ENCODE peak calls at places on chromosome 17, in seven cellular contexts. E is tibial artery, W is adrenal gland, H is right atrium auricular region, V is OCI-LY7, T is thoracic aorta, Y is cardiac muscle cell. J is an unnamed sample.

GRCh38 chr17:45149669-45150603 is 1.7 kb downstream of the HEXIM1 start:
- DNase-seq in E (peak), W (peak), H (peak), V (peak), T (no peak), Y (peak), J (peak)

GRCh38 chr17:68624381-68624780 is 23.2 kb upstream of the FAM20A start:
- DNase-seq in E (no peak), W (no peak), H (no peak), V (no peak), T (no peak), Y (no peak), J (no peak)

GRCh38 chr17:81315170-81315884 is 20.2 kb upstream of the SLC38A10 start:
- DNase-seq in E (no peak), W (no peak), H (no peak), V (no peak), T (no peak), Y (no peak), J (no peak)

GRCh38 chr17:1724869-1725641 is 551 bp downstream of the WDR81 start:
- DNase-seq in E (peak), W (no peak), H (no peak), V (no peak), T (no peak), Y (no peak), J (peak)

GRCh38 chr17:4368341-4368740 is 1.9 kb upstream of the UBE2G1 start:
- DNase-seq in E (no peak), W (no peak), H (no peak), V (peak), T (no peak), Y (no peak), J (no peak)

GRCh38 chr17:42408076-42408475 is 15.0 kb downstream of the CAVIN1 start:
- DNase-seq in E (no peak), W (no peak), H (no peak), V (no peak), T (no peak), Y (peak), J (no peak)

GRCh38 chr17:52297230-52298010 is 138.9 kb upstream of the CA10 start:
- DNase-seq in E (no peak), W (no peak), H (no peak), V (no peak), T (no peak), Y (no peak), J (no peak)

GRCh38 chr17:13410874-13411273 is 190.9 kb downstream of the HS3ST3A1 start:
- DNase-seq in E (no peak), W (peak), H (no peak), V (no peak), T (no peak), Y (peak), J (no peak)

GRCh38 chr17:13940858-13941665 is 128.2 kb upstream of the COX10 start:
- DNase-seq in E (no peak), W (peak), H (no peak), V (no peak), T (no peak), Y (no peak), J (no peak)

GRCh38 chr17:5225668-5226457 is 8.8 kb downstream of the SCIMP start:
- DNase-seq in E (no peak), W (no peak), H (no peak), V (no peak), T (no peak), Y (no peak), J (no peak)

GRCh38 chr17:58330997-58331814 is 2.6 kb upstream of the TSPOAP1 start:
- DNase-seq in E (no peak), W (no peak), H (no peak), V (peak), T (no peak), Y (no peak), J (no peak)

GRCh38 chr17:60079401-60079861 is 710 bp upstream of the HEATR6 start:
- DNase-seq in E (no peak), W (peak), H (no peak), V (no peak), T (no peak), Y (peak), J (no peak)

GRCh38 chr17:57832711-57833596 is 16.9 kb downstream of the MRPS23 start:
- DNase-seq in E (peak), W (peak), H (peak), V (peak), T (peak), Y (peak), J (peak)

GRCh38 chr17:65176646-65177409 is 39.7 kb downstream of the RGS9 start:
- DNase-seq in E (no peak), W (no peak), H (no peak), V (no peak), T (no peak), Y (no peak), J (no peak)

GRCh38 chr17:17180141-17180603 is 26.0 kb downstream of the PLD6 start:
- DNase-seq in E (no peak), W (no peak), H (no peak), V (no peak), T (no peak), Y (no peak), J (no peak)

GRCh38 chr17:19713462-19713861 is 2.9 kb downstream of the SLC47A2 start:
- DNase-seq in E (no peak), W (no peak), H (no peak), V (no peak), T (no peak), Y (no peak), J (no peak)

GRCh38 chr17:42183741-42184711 is 1.2 kb downstream of the HCRT start:
- DNase-seq in E (peak), W (peak), H (no peak), V (peak), T (no peak), Y (peak), J (peak)

GRCh38 chr17:4440021-4440420 is 6.3 kb downstream of the SPNS3 start:
- DNase-seq in E (no peak), W (no peak), H (no peak), V (no peak), T (no peak), Y (no peak), J (no peak)

GRCh38 chr17:19708431-19709175 is 7.8 kb downstream of the SLC47A2 start:
- DNase-seq in E (no peak), W (no peak), H (peak), V (no peak), T (no peak), Y (no peak), J (no peak)

GRCh38 chr17:13016881-13017622 is 775 bp downstream of the ELAC2 start:
- DNase-seq in E (no peak), W (peak), H (no peak), V (no peak), T (no peak), Y (peak), J (no peak)

GRCh38 chr17:73211745-73212144 is 18.9 kb downstream of the COG1 start:
- DNase-seq in E (no peak), W (no peak), H (no peak), V (no peak), T (no peak), Y (peak), J (no peak)

GRCh38 chr17:80395402-80396151 is 19.4 kb upstream of the ENDOV start:
- DNase-seq in E (peak), W (peak), H (no peak), V (no peak), T (no peak), Y (no peak), J (no peak)

DNA sequence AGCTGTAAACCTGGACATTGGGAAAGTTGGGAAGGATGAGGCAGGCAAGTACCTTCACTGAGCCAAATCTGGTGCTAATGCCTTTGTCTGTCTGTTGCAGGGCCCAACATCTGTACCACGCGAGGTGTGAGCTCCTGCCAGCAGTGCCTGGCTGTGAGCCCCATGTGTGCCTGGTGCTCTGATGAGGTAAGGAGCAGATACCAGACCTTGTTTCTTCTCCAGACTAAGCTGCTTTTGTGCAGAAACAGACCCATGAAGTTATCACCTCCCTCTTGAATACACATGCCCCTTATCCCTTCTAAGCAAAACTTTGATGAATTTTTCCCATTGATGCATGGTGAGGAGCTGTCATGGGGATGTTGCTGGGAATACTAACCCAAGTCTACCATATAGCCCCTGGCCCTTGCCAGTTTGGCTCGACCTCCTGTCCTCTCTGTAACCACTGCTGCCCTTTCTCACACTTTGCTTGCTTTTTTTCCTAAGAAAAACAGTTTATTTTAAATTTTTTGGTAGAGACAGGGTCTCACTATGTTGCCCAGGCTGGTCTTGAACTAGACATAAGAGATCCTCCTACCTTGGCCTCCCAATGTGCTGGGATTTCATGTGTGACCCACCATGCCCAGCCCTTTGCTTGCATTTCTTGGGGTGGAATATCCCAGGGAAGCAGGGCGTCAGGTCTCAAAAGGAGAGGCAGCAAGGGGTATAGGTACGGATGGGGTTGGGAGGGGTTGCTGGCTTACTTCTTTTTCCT is 20.9 kb downstream of the ITGB3 start:
- DNase-seq in E (no peak), W (no peak), H (no peak), V (no peak), T (no peak), Y (no peak), J (no peak)
- H3K27ac ChIP-seq in E (peak), W (no peak), H (peak), V (no peak), T (peak), Y (peak), J (peak)

DNA sequence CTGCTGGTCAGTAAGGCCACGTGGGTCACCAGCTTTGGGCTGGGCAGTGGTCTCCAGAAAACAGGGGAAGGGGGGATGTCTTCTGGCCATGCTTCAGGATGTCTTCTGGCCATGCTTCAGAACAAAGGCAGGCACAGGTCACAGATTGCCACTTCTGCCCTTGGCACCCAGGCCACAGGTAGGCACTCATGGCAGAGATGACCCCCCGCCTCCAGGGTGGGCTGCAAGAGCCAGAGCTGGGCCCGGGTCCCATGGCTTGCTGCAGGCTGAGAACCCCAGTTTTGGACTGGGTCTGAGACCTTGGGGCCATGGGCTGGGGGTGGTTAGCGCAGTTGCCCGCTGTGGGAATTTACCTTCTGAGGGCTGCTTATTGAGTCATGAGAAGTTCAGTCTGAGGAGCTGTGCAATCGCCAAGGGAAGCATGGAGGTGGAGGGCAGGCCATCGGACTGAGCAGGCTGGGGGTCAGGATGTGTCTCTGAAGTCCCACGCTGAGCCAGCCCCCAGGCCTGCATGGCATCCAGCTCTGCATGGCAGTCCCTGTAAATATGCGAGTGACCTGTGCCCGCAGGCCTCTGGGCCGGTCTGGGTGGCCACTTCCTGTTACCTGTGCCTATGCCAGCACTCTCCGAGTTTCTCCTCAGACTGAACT is 1.6 kb downstream of the ANKRD13B start:
- DNase-seq in E (no peak), W (peak), H (no peak), V (no peak), T (no peak), Y (no peak), J (peak)
- TF ChIP-seq CTCF in E (no peak), W (no peak), H (no peak), V (peak), T (no peak), Y (no peak), J (no peak)

DNA sequence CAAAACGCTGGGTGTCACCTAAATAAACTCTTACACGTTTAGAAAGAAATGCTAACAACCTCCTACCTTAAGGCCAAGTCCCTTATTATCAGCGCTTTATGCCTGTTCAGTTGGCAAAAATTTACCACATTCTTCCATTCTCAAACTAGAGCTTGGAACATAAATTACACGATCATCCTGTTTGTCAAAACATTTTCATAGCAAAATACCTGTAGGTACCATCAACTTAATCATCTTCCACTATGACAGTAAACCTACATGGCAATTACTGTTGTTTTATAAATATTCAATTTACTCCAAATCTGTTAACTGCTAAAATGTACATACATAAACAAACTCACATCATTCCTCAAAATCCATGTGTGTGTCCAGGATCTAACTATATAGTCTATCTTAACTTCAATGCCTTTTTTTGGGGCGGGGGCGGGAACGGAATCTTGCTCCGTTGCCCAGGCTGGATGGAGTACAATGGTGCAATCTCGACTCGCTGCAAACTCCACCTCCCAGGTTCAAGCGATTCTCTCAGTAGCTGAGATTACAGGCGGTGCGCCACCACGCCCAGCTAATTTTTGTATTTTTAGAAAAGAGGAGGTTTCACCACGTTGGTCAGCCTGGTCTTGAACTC is 4.5 kb downstream of the RPL23 start:
- DNase-seq in E (no peak), W (no peak), H (no peak), V (no peak), T (no peak), Y (no peak), J (no peak)
- H3K27ac ChIP-seq in E (no peak), W (no peak), H (no peak), V (no peak), T (no peak), Y (no peak), J (no peak)

DNA sequence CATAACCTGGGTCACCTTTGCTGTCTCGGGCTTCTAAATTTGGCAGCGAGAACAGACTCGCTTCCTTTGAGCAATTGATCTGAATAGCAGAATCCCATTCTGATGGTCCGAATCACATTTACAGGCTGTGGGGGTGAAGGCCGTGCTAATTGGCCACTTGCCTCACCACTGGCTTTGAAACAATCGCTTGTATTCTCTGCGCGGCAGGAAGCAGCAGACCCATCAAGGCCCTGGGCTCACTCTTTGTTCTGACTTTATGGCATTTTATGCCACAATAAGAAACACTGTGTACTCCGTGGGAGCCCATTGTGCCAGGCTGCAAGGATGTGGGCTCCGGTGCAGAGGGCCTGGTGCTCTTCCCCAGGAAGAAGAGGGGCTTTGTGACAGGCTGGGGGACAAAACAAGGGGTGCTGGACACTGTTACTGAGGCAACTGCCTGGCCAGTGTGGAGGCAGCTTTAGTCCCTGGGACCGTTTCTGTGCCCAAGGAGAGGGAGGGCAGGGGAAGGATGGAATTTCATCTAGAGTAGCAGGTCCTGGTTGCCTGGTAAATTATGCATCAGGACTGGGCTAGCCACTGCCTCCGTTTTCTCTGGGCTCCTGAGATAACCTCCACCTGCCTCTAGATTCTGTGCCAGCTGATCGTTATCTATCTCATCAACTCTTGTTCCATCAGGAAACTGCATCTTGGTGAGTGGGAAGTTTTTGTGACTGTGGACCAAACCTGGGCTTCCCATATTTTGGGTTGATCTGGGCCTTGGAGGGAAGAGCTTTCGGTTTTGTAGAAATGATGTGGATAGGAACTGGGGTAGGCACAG is 78.5 kb downstream of the MRC2 start:
- DNase-seq in E (no peak), W (no peak), H (no peak), V (no peak), T (no peak), Y (peak), J (no peak)
- TF ChIP-seq CTCF in E (no peak), W (no peak), H (no peak), V (no peak), T (no peak), Y (no peak), J (no peak)

DNA sequence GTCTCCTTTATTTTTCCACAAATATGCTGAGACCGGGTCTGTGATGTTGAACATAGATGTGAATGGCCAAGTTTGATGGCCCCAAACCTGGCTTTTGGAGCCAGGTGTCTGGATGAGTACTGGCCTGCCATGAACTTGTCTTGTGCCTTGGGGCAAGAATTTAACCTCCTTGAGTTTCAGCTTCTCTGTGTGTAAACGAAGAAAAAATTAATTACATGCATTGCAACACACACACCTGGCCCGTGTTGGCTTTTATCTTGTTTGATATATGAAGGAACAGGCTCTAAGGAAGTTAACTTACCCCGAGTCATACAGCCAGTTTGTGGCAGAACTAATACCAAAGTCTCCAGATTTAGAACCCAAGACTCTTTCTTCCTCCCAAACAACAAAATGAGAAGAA is 13.1 kb downstream of the FBXO39 start:
- DNase-seq in E (no peak), W (no peak), H (no peak), V (no peak), T (no peak), Y (no peak), J (no peak)
- H3K27ac ChIP-seq in E (no peak), W (no peak), H (no peak), V (no peak), T (no peak), Y (no peak), J (no peak)

DNA sequence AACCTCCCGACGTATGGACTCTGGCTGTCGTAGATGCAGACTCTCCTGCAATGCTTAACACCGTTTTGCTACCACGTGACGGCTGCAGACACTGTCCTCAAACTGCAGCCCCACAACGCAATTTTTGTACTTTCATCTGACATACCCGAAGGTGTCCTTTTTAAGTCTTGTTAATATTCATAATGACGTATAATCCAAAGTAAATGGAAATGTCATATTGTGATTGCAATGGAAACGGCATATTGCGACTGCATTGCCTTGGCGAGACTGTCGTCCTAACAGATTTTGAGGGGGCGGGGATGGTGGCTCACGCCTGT is 79.3 kb upstream of the TBC1D3K start:
- DNase-seq in E (no peak), W (no peak), H (no peak), V (no peak), T (no peak), Y (no peak), J (no peak)
- TF ChIP-seq CTCF in E (no peak), W (no peak), H (no peak), V (no peak), T (no peak), Y (no peak), J (no peak)

DNA sequence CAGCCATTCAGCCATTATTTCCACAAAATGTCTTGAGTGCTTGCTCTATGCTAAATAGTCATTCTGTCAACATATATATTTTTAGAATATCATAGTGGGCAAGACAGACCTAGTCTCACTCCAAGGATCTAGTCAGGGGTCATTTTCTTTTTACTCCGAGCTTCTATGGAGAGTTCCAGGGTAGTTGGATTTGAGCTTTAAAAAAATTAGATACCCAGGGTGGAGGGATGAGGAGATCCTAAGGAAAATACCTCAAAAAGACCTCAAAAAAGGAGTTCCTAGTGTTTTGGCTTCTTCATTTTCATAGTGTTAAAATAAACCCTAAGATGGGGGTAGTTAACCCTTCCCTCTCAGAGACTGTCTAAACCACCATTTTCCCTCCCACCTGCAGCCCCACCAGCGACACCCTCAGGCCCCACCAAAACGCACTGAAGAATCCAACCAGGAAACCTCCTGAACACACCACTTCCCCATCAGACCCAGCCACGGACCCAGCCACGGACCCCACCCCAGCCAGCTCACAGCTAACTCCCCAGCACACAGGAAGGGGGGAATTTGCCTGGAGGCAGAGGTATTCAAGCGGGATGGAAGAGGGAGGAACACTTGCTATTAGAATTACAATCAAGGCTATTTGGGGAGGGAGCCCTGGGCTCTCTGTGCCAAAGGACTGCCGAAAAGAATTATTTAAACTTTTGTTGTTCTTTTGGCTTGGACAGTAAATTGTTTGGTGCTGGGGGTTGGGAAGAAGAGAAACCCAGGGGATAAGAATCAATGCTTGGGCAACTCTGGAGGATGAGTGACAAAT is 2.2 kb downstream of the ETV4 start:
- DNase-seq in E (no peak), W (no peak), H (no peak), V (no peak), T (no peak), Y (no peak), J (no peak)
- H3K27ac ChIP-seq in E (no peak), W (no peak), H (no peak), V (no peak), T (no peak), Y (no peak), J (no peak)